ENCODE peak calls at places on chromosomes 4 and X, in seven cellular contexts. M, U, R, W, B, V and Y are unnamed samples.

GRCh38 chrX:105658136-105658535 is 164.2 kb upstream of the NRK start:
- DNase-seq in R (no peak), B (no peak), W (no peak), V (no peak), U (no peak), M (peak), Y (no peak)

GRCh38 chr4:38069271-38069760 is 109.1 kb downstream of the PTTG2 start:
- DNase-seq in U (no peak), R (no peak), B (peak), V (no peak), W (peak), M (peak), Y (no peak)

GRCh38 chrX:71103110-71103983 is 3.2 kb downstream of the CXorf65 start:
- DNase-seq in M (no peak), V (no peak), W (peak), R (no peak), B (peak), U (no peak), Y (no peak)

GRCh38 chrX:16870861-16871584 is 861 bp upstream of the RBBP7 start:
- DNase-seq in V (no peak), B (peak), R (no peak), U (no peak), W (peak), M (peak), Y (no peak)

GRCh38 chr4:99117876-99118693 is 26.0 kb downstream of the ADH4 start:
- DNase-seq in W (peak), V (no peak), R (no peak), M (peak), B (no peak), U (peak), Y (no peak)

GRCh38 chrX:72105436-72105835 is 26.3 kb downstream of the RTL5 start:
- DNase-seq in V (no peak), M (no peak), U (no peak), B (peak), W (no peak), R (no peak), Y (no peak)

GRCh38 chrX:40068048-40068447 is 29.7 kb downstream of the BCOR start:
- DNase-seq in B (no peak), R (no peak), U (peak), M (peak), V (no peak), W (no peak), Y (no peak)

GRCh38 chr4:121686265-121686664 is 10.5 kb downstream of the ANXA5 start:
- DNase-seq in U (no peak), M (no peak), B (no peak), W (no peak), V (no peak), R (no peak), Y (no peak)

GRCh38 chrX:114584983-114585842 is 1.3 kb downstream of the HTR2C start:
- DNase-seq in U (no peak), M (no peak), V (no peak), B (no peak), W (no peak), R (no peak), Y (no peak)

GRCh38 chr4:41009411-41009810 is 204.9 kb downstream of the APBB2 start:
- DNase-seq in V (no peak), U (no peak), B (no peak), W (no peak), M (peak), R (no peak), Y (no peak)

GRCh38 chr4:99947190-99947578 is 766 bp upstream of the DNAJB14 start:
- DNase-seq in M (peak), B (no peak), R (no peak), W (no peak), U (no peak), V (no peak), Y (no peak)

GRCh38 chr4:151991001-151991883 is 230.4 kb upstream of the GATB start:
- DNase-seq in U (no peak), M (no peak), R (no peak), W (no peak), B (no peak), V (no peak), Y (no peak)

GRCh38 chrX:38561951-38562719 is 793 bp downstream of the TSPAN7 start:
- DNase-seq in R (no peak), W (peak), B (no peak), U (no peak), V (peak), M (no peak), Y (no peak)

GRCh38 chrX:115177941-115178340 is 11.3 kb upstream of the RBMXL3 start:
- DNase-seq in U (no peak), V (no peak), R (no peak), B (no peak), W (peak), M (peak), Y (no peak)

GRCh38 chr4:176875441-176875930 is 82.8 kb upstream of the VEGFC start:
- DNase-seq in R (no peak), M (no peak), B (no peak), U (no peak), V (no peak), W (no peak), Y (no peak)

GRCh38 chr4:128565565-128566186 is 243.8 kb upstream of the JADE1 start:
- DNase-seq in B (no peak), R (no peak), U (no peak), V (peak), W (peak), M (peak), Y (peak)

GRCh38 chr4:5086535-5086934 is 35.3 kb downstream of the STK32B start:
- DNase-seq in V (no peak), B (no peak), M (no peak), U (no peak), R (no peak), W (no peak), Y (no peak)

GRCh38 chr4:9867746-9868425 is 86.5 kb downstream of the DRD5 start:
- DNase-seq in W (no peak), V (no peak), M (no peak), U (no peak), R (no peak), B (no peak), Y (no peak)

GRCh38 chr4:2781911-2782310 is 11.0 kb upstream of the SH3BP2 start:
- DNase-seq in U (no peak), R (no peak), M (no peak), B (no peak), V (peak), W (no peak), Y (no peak)

GRCh38 chr4:112523008-112523440 is 7.0 kb upstream of the NEUROG2 start:
- DNase-seq in W (peak), R (no peak), M (peak), B (peak), U (no peak), V (no peak), Y (no peak)

GRCh38 chrX:40832723-40833122 is 97.4 kb upstream of the MED14 start:
- DNase-seq in U (no peak), V (no peak), M (no peak), B (no peak), R (no peak), W (no peak), Y (no peak)

GRCh38 chr4:113810906-113811305 is 49.4 kb upstream of the CAMK2D start:
- DNase-seq in U (no peak), V (no peak), M (peak), B (no peak), W (no peak), R (no peak), Y (no peak)

GRCh38 chr4:79748835-79749234 is 324.2 kb downstream of the ANTXR2 start:
- DNase-seq in U (no peak), R (no peak), B (no peak), V (peak), M (no peak), W (no peak), Y (no peak)

GRCh38 chr4:103067841-103068547 is 8.6 kb downstream of the SLC9B2 start:
- DNase-seq in U (no peak), V (no peak), R (no peak), W (no peak), B (no peak), M (no peak), Y (no peak)

GRCh38 chr4:57110635-57111546 is 706 bp upstream of the IGFBP7 start:
- DNase-seq in U (no peak), V (peak), M (peak), R (no peak), B (no peak), W (peak), Y (no peak)

GRCh38 chr4:1009647-1010521 is 1.5 kb upstream of the FGFRL1 start:
- DNase-seq in M (peak), V (peak), R (peak), W (peak), U (no peak), B (peak), Y (no peak)

GRCh38 chr4:185344743-185345538 is 50.8 kb downstream of the LRP2BP start:
- DNase-seq in R (no peak), M (no peak), B (no peak), W (no peak), V (no peak), U (no peak), Y (no peak)

GRCh38 chrX:104310084-104310483 is 55.4 kb upstream of the ESX1 start:
- DNase-seq in R (no peak), W (no peak), V (no peak), U (no peak), B (no peak), M (peak), Y (no peak)